ENCODE peak calls at places on chromosomes 2 and 18, in ten cellular contexts. I is astrocyte, Q is mesothelial cell of epicardium, P is GM10248, F is spleen, X is colonic mucosa, M is kidney, H is Caco-2, W is AG10803, C is suprapubic skin. E is an unnamed sample.

GRCh38 chr2:218401834-218402370 is 2.2 kb downstream of the CTDSP1 start:
- DNase-seq in I (no peak), Q (no peak), P (no peak), F (peak), X (no peak), M (peak), H (no peak), W (no peak), C (no peak), E (no peak)

GRCh38 chr18:36321636-36322407 is 24.3 kb downstream of the FHOD3 start:
- DNase-seq in I (peak), Q (no peak), P (no peak), F (no peak), X (no peak), M (peak), H (no peak), W (peak), C (no peak), E (no peak)

GRCh38 chr2:179812501-179812900 is 48.9 kb downstream of the ZNF385B start:
- DNase-seq in I (peak), Q (no peak), P (no peak), F (no peak), X (no peak), M (no peak), H (no peak), W (no peak), C (no peak), E (no peak)

GRCh38 chr2:218291934-218292699 is at the start of gene TMBIM1:
- DNase-seq in I (no peak), Q (peak), P (peak), F (peak), X (peak), M (peak), H (peak), W (peak), C (peak), E (peak)

GRCh38 chr2:106781196-106781595 is 104.8 kb downstream of the ST6GAL2 start:
- DNase-seq in I (no peak), Q (no peak), P (no peak), F (no peak), X (no peak), M (no peak), H (no peak), W (no peak), C (no peak), E (no peak)

GRCh38 chr2:12709207-12709522 is 7.6 kb upstream of the TRIB2 start:
- DNase-seq in I (no peak), Q (no peak), P (no peak), F (no peak), X (no peak), M (no peak), H (no peak), W (no peak), C (no peak), E (no peak)

GRCh38 chr18:44229693-44230108 is 451.0 kb upstream of the SETBP1 start:
- DNase-seq in I (peak), Q (no peak), P (no peak), F (no peak), X (peak), M (peak), H (no peak), W (peak), C (peak), E (no peak)

GRCh38 chr2:42844901-42845685 is 52.7 kb upstream of the HAAO start:
- DNase-seq in I (peak), Q (no peak), P (no peak), F (peak), X (peak), M (no peak), H (no peak), W (peak), C (peak), E (no peak)

GRCh38 chr2:144256996-144257707 is 262.8 kb downstream of the ZEB2 start:
- DNase-seq in I (peak), Q (no peak), P (no peak), F (no peak), X (no peak), M (no peak), H (no peak), W (peak), C (no peak), E (no peak)

GRCh38 chr18:62585274-62586147 is 62.7 kb downstream of the ZCCHC2 start:
- DNase-seq in I (no peak), Q (no peak), P (no peak), F (no peak), X (no peak), M (no peak), H (no peak), W (no peak), C (no peak), E (no peak)

GRCh38 chr2:18519991-18520604 is 40.4 kb downstream of the RDH14 start:
- DNase-seq in I (no peak), Q (no peak), P (no peak), F (no peak), X (no peak), M (no peak), H (no peak), W (no peak), C (no peak), E (no peak)

GRCh38 chr18:8839285-8839684 is 133.9 kb downstream of the MTCL1 start:
- DNase-seq in I (peak), Q (no peak), P (no peak), F (no peak), X (no peak), M (no peak), H (no peak), W (peak), C (no peak), E (no peak)

GRCh38 chr2:158507141-158507540 is 50.4 kb downstream of the PKP4 start:
- DNase-seq in I (peak), Q (no peak), P (peak), F (no peak), X (no peak), M (no peak), H (no peak), W (no peak), C (no peak), E (no peak)

GRCh38 chr2:241922396-241922795 is 52.9 kb downstream of the RTP5 start:
- DNase-seq in I (no peak), Q (no peak), P (no peak), F (peak), X (no peak), M (no peak), H (no peak), W (no peak), C (no peak), E (no peak)

GRCh38 chr2:455046-455705 is 167.3 kb upstream of the ALKAL2 start:
- DNase-seq in I (no peak), Q (no peak), P (no peak), F (peak), X (no peak), M (no peak), H (no peak), W (no peak), C (no peak), E (no peak)

GRCh38 chr18:50559750-50560680 is at the start of gene MAPK4:
- DNase-seq in I (peak), Q (peak), P (peak), F (peak), X (peak), M (peak), H (peak), W (peak), C (peak), E (peak)

GRCh38 chr2:112493048-112493447 is 11.1 kb downstream of the TTL start:
- DNase-seq in I (no peak), Q (no peak), P (no peak), F (no peak), X (no peak), M (no peak), H (no peak), W (no peak), C (no peak), E (no peak)

GRCh38 chr2:36707050-36707449 is 10.5 kb downstream of the VIT start:
- DNase-seq in I (peak), Q (no peak), P (no peak), F (no peak), X (no peak), M (no peak), H (no peak), W (peak), C (no peak), E (no peak)

GRCh38 chr2:148201075-148202004 is 180.4 kb downstream of the MBD5 start:
- DNase-seq in I (no peak), Q (no peak), P (no peak), F (no peak), X (peak), M (peak), H (peak), W (peak), C (no peak), E (no peak)

GRCh38 chr2:221501210-221501882 is 70.8 kb downstream of the EPHA4 start:
- DNase-seq in I (peak), Q (no peak), P (no peak), F (no peak), X (no peak), M (no peak), H (peak), W (peak), C (no peak), E (no peak)

GRCh38 chr18:44803019-44803650 is 122.4 kb downstream of the SETBP1 start:
- DNase-seq in I (peak), Q (no peak), P (no peak), F (no peak), X (peak), M (peak), H (peak), W (peak), C (no peak), E (no peak)

GRCh38 chr2:43623052-43623451 is 14.0 kb upstream of the PLEKHH2 start:
- DNase-seq in I (no peak), Q (no peak), P (no peak), F (no peak), X (no peak), M (no peak), H (no peak), W (no peak), C (no peak), E (no peak)

GRCh38 chr2:27566628-27567027 is 16.2 kb upstream of the ZNF512 start:
- DNase-seq in I (peak), Q (no peak), P (no peak), F (no peak), X (no peak), M (no peak), H (no peak), W (peak), C (no peak), E (no peak)

GRCh38 chr2:166170356-166170755 is 42.5 kb upstream of the SCN1A start:
- DNase-seq in I (peak), Q (no peak), P (no peak), F (no peak), X (no peak), M (no peak), H (no peak), W (no peak), C (no peak), E (no peak)

GRCh38 chr2:25410370-25410769 is 68.6 kb upstream of the DNMT3A start:
- DNase-seq in I (no peak), Q (no peak), P (no peak), F (no peak), X (no peak), M (no peak), H (no peak), W (no peak), C (no peak), E (no peak)

GRCh38 chr2:171712051-171712450 is 24.8 kb downstream of the DYNC1I2 start:
- DNase-seq in I (peak), Q (no peak), P (no peak), F (no peak), X (no peak), M (no peak), H (no peak), W (peak), C (no peak), E (no peak)

GRCh38 chr2:231613054-231613654 is 20.5 kb downstream of the TEX44 start:
- DNase-seq in I (no peak), Q (no peak), P (no peak), F (peak), X (no peak), M (peak), H (no peak), W (peak), C (no peak), E (no peak)

GRCh38 chr18:8946046-8946838 is 156.3 kb upstream of the NDUFV2 start:
- DNase-seq in I (peak), Q (no peak), P (no peak), F (no peak), X (no peak), M (no peak), H (no peak), W (peak), C (no peak), E (no peak)

GRCh38 chr18:46313521-46313920 is 209.3 kb downstream of the HAUS1 start:
- DNase-seq in I (no peak), Q (no peak), P (no peak), F (no peak), X (no peak), M (no peak), H (no peak), W (no peak), C (no peak), E (no peak)

GRCh38 chr2:230908595-230909191 is 16.3 kb downstream of the GPR55 start:
- DNase-seq in I (peak), Q (no peak), P (no peak), F (peak), X (peak), M (no peak), H (no peak), W (peak), C (peak), E (no peak)

GRCh38 chr2:217147751-217148318 is 288.0 kb upstream of the TNP1 start:
- DNase-seq in I (peak), Q (no peak), P (no peak), F (no peak), X (no peak), M (no peak), H (no peak), W (no peak), C (no peak), E (no peak)

GRCh38 chr2:34104601-34105000 is 505.5 kb upstream of the FAM98A start:
- DNase-seq in I (no peak), Q (no peak), P (no peak), F (no peak), X (no peak), M (no peak), H (no peak), W (no peak), C (no peak), E (no peak)

DNA sequence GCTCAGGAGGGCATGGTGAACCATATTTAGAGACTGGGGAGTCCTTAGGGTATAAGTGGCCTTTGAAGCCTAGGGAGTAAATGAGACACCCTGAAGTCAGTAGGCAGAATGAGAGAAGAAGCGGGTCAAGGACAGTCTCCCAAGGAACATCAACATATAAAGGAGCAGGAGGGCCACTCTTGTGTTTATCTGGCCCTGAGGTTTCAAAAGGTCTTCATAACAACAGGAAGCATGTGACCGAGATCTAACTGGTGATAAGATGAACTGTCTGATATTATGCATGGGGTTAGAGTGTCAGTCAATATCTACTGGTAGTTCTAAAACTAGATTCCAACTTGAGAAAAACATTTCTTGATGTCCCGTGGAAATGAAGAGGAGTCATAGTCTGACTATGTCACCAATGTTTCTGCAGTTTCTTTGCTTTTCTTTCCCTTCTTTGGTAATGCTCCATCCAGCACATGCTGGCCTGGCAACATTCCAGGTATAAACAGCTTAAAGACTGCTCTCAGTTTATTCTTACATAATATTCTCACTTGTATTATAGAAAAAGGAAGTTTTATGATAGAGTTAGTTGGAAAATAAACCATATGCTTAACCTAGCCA is 77.5 kb upstream of the ITPRID2 start:
- DNase-seq in I (peak), Q (no peak), P (no peak), F (no peak), X (no peak), M (no peak), H (no peak), W (peak), C (no peak), E (no peak)
- TF ChIP-seq CTCF in I (no peak), Q (no peak), P (no peak), F (no peak), X (no peak), M (no peak), H (no peak), W (no peak), C (no peak), E (no peak)

GRCh38 chr2:240884221-240884620 is 11.7 kb downstream of the MAB21L4 start:
- DNase-seq in I (no peak), Q (no peak), P (no peak), F (peak), X (no peak), M (no peak), H (no peak), W (no peak), C (no peak), E (no peak)
- TF ChIP-seq CTCF in I (no peak), Q (no peak), P (no peak), F (no peak), X (no peak), M (no peak), H (no peak), W (no peak), C (no peak), E (no peak)

GRCh38 chr2:10079931-10080535 is at the start of gene CYS1:
- DNase-seq in I (no peak), Q (no peak), P (peak), F (no peak), X (no peak), M (peak), H (peak), W (peak), C (no peak), E (peak)
- TF ChIP-seq CTCF in I (no peak), Q (no peak), P (peak), F (no peak), X (no peak), M (peak), H (no peak), W (no peak), C (no peak), E (peak)

GRCh38 chr2:5782103-5782502 is 89.9 kb downstream of the SOX11 start:
- DNase-seq in I (no peak), Q (no peak), P (no peak), F (no peak), X (no peak), M (no peak), H (no peak), W (no peak), C (no peak), E (no peak)
- TF ChIP-seq CTCF in I (no peak), Q (no peak), P (no peak), F (no peak), X (no peak), M (no peak), H (no peak), W (no peak), C (no peak), E (no peak)

DNA sequence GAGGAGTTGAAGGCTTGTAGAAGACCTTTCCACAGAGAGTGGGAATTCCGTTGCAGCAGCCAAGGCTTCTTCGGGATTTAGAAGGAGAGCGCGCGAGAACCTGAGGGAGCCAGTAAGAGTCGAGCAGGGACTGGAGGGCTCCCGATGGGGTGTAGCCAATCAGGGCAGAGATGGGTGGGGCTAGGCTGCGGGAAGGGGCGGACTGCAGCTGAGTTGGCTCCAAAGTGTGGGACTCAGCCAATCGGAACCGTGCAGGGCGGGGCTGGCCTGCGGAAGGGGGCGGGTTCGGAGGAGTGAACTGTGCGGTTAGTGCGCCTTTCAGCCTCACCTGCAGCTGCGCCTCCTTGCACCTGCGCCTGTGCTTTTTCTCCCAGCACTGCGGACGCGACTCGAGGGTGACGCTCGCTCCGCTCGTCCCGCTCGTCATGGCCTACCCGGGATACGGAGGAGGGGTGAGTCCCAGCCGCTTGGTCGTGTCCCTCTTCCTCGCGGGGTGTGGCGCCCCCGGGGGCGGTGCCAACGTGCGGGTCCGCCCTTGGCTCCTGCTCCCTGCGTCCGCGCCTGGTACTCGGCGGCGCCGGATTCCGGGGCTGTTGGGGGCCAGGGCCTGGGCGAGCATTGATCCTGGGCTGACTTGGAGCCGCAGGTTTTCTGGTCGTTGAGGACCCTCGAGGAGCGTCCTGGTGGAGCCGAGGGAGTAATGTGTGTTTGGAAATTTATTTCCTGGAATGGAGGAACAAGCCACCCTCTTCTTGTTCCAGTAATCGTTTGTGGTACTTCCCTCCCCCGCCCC is at the start of gene GCA:
- DNase-seq in I (peak), Q (peak), P (peak), F (peak), X (peak), M (peak), H (peak), W (peak), C (peak), E (peak)
- TF ChIP-seq CTCF in I (no peak), Q (no peak), P (no peak), F (peak), X (no peak), M (no peak), H (no peak), W (no peak), C (no peak), E (no peak)

GRCh38 chr18:32048507-32049091 is 30.0 kb downstream of the RNF125 start:
- DNase-seq in I (no peak), Q (no peak), P (no peak), F (no peak), X (peak), M (no peak), H (no peak), W (peak), C (no peak), E (no peak)

GRCh38 chr18:32049393-32050161 is 31.0 kb downstream of the RNF125 start:
- DNase-seq in I (peak), Q (no peak), P (peak), F (peak), X (peak), M (no peak), H (peak), W (no peak), C (no peak), E (no peak)
- TF ChIP-seq CTCF in I (no peak), Q (no peak), P (no peak), F (no peak), X (no peak), M (no peak), H (no peak), W (no peak), C (no peak), E (no peak)

GRCh38 chr2:59957539-59957938 is 595.9 kb downstream of the BCL11A start:
- DNase-seq in I (no peak), Q (no peak), P (no peak), F (no peak), X (no peak), M (no peak), H (no peak), W (peak), C (no peak), E (no peak)

GRCh38 chr2:59963157-59963556 is 590.3 kb downstream of the BCL11A start:
- DNase-seq in I (no peak), Q (no peak), P (no peak), F (no peak), X (no peak), M (no peak), H (no peak), W (no peak), C (no peak), E (no peak)

GRCh38 chr2:59961733-59962132 is 591.7 kb downstream of the BCL11A start:
- DNase-seq in I (no peak), Q (no peak), P (no peak), F (no peak), X (no peak), M (no peak), H (no peak), W (no peak), C (no peak), E (no peak)

GRCh38 chr2:59959944-59960343 is 593.5 kb downstream of the BCL11A start:
- DNase-seq in I (no peak), Q (no peak), P (no peak), F (no peak), X (no peak), M (no peak), H (no peak), W (no peak), C (no peak), E (no peak)
- TF ChIP-seq CTCF in I (no peak), Q (no peak), P (no peak), F (no peak), X (no peak), M (no peak), H (no peak), W (no peak), C (no peak), E (no peak)

GRCh38 chr18:40293311-40293710 is 1661.7 kb upstream of the PIK3C3 start:
- DNase-seq in I (no peak), Q (no peak), P (no peak), F (no peak), X (no peak), M (no peak), H (no peak), W (no peak), C (no peak), E (no peak)
- TF ChIP-seq CTCF in I (peak), Q (no peak), P (peak), F (no peak), X (no peak), M (no peak), H (no peak), W (no peak), C (no peak), E (no peak)

GRCh38 chr2:7809640-7810039 is 872.2 kb upstream of the ID2 start:
- DNase-seq in I (no peak), Q (no peak), P (no peak), F (no peak), X (no peak), M (no peak), H (no peak), W (no peak), C (no peak), E (no peak)
- TF ChIP-seq CTCF in I (no peak), Q (no peak), P (no peak), F (no peak), X (no peak), M (no peak), H (peak), W (no peak), C (no peak), E (no peak)

E was measured in GM13977.